ENCODE peak calls at places on chromosomes 12 and 14, in seven cellular contexts. P, C, K, I, O, E and Y are unnamed samples.

GRCh38 chr12:14249368-14249767 is 116.1 kb upstream of the ATF7IP start:
- DNase-seq in E (no peak), P (no peak), K (no peak), O (no peak), C (no peak), I (no peak), Y (no peak)

GRCh38 chr14:105087308-105087962 is 22.2 kb upstream of the GPR132 start:
- DNase-seq in C (peak; percentile 84), P (no peak), I (peak; percentile 71), K (no peak), O (peak; percentile 77), E (peak; percentile 74), Y (no peak)

GRCh38 chr12:112974904-112975303 is 3.4 kb upstream of the OAS2 start:
- DNase-seq in K (no peak), O (no peak), E (no peak), I (no peak), C (no peak), P (no peak), Y (no peak)

GRCh38 chr12:108955225-108955835 is 65.5 kb downstream of the SVOP start:
- DNase-seq in K (no peak), I (no peak), E (peak; percentile 8), C (peak; percentile 48), O (no peak), P (no peak), Y (no peak)

GRCh38 chr14:95609398-95609990 is 74.6 kb downstream of the GLRX5 start:
- DNase-seq in P (no peak), K (no peak), I (peak; percentile 38), C (peak; percentile 53), O (no peak), E (peak; percentile 63), Y (no peak)

GRCh38 chr14:53412819-53413664 is 259.9 kb upstream of the DDHD1 start:
- DNase-seq in I (no peak), E (peak; percentile 5), P (no peak), C (peak; percentile 19), K (no peak), O (no peak), Y (no peak)

GRCh38 chr12:108694812-108695278 is 36.5 kb downstream of the CORO1C start:
- DNase-seq in P (no peak), I (no peak), C (no peak), K (no peak), E (no peak), O (no peak), Y (no peak)

GRCh38 chr14:67232066-67232465 is 9.2 kb upstream of the PALS1 start:
- DNase-seq in O (no peak), C (no peak), E (peak; percentile 34), I (no peak), K (no peak), P (no peak), Y (no peak)

GRCh38 chr12:103085541-103085940 is 128.1 kb downstream of the ASCL1 start:
- DNase-seq in E (no peak), C (no peak), I (no peak), P (no peak), K (no peak), O (no peak), Y (no peak)

GRCh38 chr14:104138098-104138890 is at the start of gene KIF26A:
- DNase-seq in E (peak; percentile 96), P (no peak), I (peak; percentile 49), O (peak; percentile 68), K (peak; percentile 47), C (peak; percentile 74), Y (no peak)

GRCh38 chr12:14845350-14845750 is 2.0 kb upstream of the ART4 start:
- DNase-seq in P (no peak), E (peak; percentile 58), C (peak; percentile 64), O (no peak), K (peak; percentile 49), I (peak; percentile 73), Y (no peak)

GRCh38 chr14:94066089-94066676 is 14.8 kb downstream of the DDX24 start:
- DNase-seq in I (no peak), P (no peak), O (no peak), E (no peak), C (peak; percentile 12), K (peak; percentile 73), Y (no peak)

GRCh38 chr12:101747695-101748094 is 8.4 kb upstream of the SYCP3 start:
- DNase-seq in O (no peak), E (no peak), I (no peak), K (no peak), C (no peak), P (no peak), Y (no peak)

GRCh38 chr14:61475316-61475715 is 153.9 kb downstream of the PRKCH start:
- DNase-seq in O (no peak), I (no peak), E (no peak), C (peak; percentile 80), P (no peak), K (no peak), Y (no peak)

GRCh38 chr14:24186831-24187537 is 1.6 kb downstream of the IPO4 start:
- DNase-seq in C (no peak), I (no peak), E (no peak), P (no peak), O (no peak), K (no peak), Y (no peak)

GRCh38 chr12:13422291-13422690 is 225.8 kb downstream of the EMP1 start:
- DNase-seq in I (no peak), P (no peak), C (no peak), K (no peak), E (no peak), O (no peak), Y (no peak)

DNA sequence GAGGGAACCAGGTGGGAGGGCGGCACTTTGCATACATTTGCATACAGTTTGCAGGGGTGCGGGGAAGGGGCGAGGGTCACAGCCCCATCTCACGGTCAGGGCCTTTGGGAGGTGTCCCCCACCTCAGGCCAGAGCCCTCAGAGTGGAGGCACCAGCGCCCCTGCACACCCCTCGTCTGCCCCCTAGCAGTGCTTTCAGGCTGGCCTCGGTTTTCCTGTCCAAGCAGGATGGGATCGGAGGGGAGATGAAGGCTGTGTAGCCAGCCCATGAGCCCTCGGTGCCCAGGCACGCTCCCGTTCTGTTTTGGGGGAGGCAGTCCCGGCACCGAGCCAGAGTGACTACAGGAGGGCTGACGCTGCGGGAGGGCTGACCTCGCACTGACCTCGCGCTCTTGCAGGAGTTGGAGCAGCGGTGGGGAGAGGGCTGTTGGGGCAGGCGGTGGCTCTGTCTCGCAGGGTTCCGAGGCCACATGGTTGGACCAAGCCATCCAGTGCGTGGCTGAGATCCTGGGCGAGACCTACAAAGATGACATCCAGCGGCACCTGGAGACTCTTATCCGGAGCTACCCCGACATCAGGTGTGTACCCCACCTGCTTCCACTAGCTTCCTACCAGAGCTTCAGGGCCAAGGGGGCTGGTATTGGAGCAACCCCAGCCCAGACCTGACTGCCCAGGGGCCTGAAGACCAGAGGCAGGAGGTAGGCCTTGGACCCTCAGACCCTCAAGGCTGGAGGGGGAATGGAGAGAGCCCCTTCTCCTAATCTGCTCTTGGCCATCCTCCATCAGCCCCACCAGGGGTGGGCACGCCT is 13.6 kb downstream of the EXOC3L4 start:
- DNase-seq in I (no peak), C (peak; percentile 72), E (no peak), K (no peak), P (no peak), O (no peak), Y (no peak)
- H3K27ac ChIP-seq in I (no peak overlapping the region), C (peak overlapping the region; percentile 94), E (peak overlapping the region; percentile 15), K (peak overlapping the region; percentile 44), P (peak overlapping the region; percentile 72), O (no peak overlapping the region), Y (peak overlapping the region; percentile 40)

DNA sequence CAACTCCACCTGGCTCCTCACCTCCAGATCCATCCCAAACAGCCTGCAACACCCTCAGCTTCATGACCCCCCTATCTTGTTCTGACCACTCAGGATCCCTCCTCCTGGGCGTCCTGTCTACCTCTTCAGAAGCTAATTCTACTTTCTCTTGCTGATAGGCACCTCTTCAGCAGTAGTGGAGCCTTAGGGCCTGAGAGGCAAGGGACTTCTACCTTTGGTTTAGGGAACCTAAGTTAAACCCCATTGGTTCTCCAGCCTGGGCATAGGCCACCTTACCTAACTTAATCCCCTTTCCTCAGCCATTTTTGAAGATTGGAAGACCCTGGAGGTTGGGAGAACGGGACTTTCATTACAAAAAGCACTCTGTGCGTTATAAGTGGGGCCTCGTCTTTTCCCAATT is 630 bp upstream of the HOXC5 start:
- DNase-seq in I (peak; percentile 28), C (no peak), O (no peak), E (no peak), P (no peak), K (no peak), Y (no peak)
- TF ChIP-seq EP300 in I (no peak), C (no peak), O (no peak), E (no peak), P (no peak), K (no peak), Y (no peak)

DNA sequence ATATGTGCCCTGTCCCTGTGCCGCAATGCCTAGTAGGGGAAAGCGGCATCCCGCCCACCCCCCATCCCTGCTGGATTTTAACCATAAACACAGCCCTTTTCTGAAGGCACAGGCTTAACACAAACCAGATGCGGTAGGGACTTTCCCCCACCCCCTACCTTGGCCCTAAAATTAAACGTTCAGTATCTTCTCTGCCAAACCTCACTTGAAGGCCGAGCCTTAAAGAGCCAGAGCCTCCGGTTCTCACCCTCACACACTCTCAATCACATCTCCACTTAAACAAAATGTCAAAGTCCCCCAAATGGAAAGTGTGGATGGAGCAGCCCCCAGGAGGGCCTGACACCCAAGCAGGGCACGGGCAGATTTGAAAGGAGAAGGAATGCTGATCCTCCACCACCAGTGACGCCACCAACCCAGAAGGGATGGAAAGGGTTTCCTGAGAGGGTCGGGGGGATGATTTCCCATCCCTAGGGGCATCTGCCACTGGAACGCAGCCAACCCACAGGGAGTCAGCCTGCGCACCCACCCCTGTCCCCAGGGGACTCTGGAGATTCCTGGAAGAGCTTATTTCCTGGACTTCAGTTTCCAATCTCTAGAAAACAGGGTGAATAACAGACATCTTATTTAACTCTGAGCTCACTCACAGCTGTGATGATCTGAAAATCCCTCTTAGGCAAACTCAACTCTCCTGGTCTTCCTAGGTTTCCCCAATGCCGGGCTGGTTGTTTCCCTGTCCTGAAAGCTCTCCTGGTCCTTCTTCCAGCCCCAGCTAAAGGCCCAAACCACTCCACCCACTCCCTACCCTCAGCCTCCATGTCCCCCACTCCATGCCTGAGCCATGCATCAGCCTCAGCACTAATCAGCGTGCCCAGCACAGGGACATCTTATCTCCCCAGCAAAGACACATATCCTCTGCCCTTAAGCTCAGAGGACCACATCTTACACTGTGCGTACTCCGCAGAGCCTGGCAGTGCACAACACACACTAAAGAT is 26.3 kb downstream of the ACTN1 start:
- DNase-seq in E (peak; percentile 78), I (peak; percentile 60), C (no peak), K (no peak), P (no peak), O (no peak), Y (no peak)
- H3K27ac ChIP-seq in E (peak overlapping the region; percentile 91), I (peak overlapping the region; percentile 47), C (peak overlapping the region; percentile 98), K (peak overlapping the region; percentile 95), P (peak overlapping the region; percentile 34), O (peak overlapping the region; percentile 82), Y (peak overlapping the region; percentile 97)

DNA sequence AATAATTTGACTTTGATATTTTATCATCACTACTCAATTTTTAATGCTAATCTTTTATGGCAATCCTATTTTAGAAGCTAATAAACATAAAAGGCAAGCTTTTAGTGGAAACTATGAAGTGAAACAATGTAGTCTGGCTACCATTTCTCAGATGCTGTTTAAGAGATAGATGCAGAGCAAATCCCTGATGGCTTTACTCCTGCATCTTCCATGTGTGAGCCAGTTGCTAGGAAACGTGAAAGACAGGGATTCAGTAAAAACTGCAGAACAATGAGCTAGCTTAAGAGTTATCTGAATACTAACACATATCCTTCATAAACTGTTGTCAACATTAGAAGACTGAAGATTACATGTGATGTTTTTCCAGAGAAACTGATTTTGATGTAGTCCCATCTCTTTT is 112.6 kb downstream of the SLC2A13 start:
- DNase-seq in P (no peak), C (no peak), K (no peak), I (no peak), E (no peak), O (no peak), Y (no peak)
- TF ChIP-seq EP300 in P (no peak), C (no peak), K (no peak), I (no peak), E (no peak), O (no peak), Y (no peak)